ENCODE peak calls at places on chromosomes 12 and 14, in eight cellular contexts. N is hippocampal formation; L is stimulated activated naive CD4-positive, alpha-beta T cell treated with Interleukin-2 at 50 U/mL for 16 hours; Y is activated T-cell treated with anti-CD3 and anti-CD28 coated beads for 48 hours; O is CD4-positive, CD25-positive, alpha-beta regulatory T cell; F is fibroblast of the aortic adventitia; M is type B pancreatic cell; R is activated CD4-positive, CD25-positive, alpha-beta regulatory T cell. U is an unnamed sample.

GRCh38 chr14:77091518-77091917 is 6.5 kb upstream of the CIPC start:
- DNase-seq in N (no peak), L (no peak), Y (no peak), O (no peak), F (no peak), M (no peak), R (no peak), U (no peak)

GRCh38 chr12:99043319-99043914 is 398.3 kb downstream of the APAF1 start:
- DNase-seq in N (peak), L (peak), Y (peak), O (peak), F (peak), M (peak), R (no peak), U (peak)

GRCh38 chr12:13505224-13505623 is 308.7 kb downstream of the EMP1 start:
- DNase-seq in N (no peak), L (no peak), Y (no peak), O (no peak), F (no peak), M (no peak), R (no peak), U (no peak)

GRCh38 chr14:93185333-93185688 is 194 bp downstream of the LYSET start:
- DNase-seq in N (no peak), L (no peak), Y (no peak), O (no peak), F (peak), M (no peak), R (no peak), U (no peak)

GRCh38 chr14:33475623-33476022 is 475.3 kb downstream of the EGLN3 start:
- DNase-seq in N (peak), L (no peak), Y (peak), O (peak), F (peak), M (no peak), R (no peak), U (peak)

GRCh38 chr12:82430541-82431145 is 72.3 kb downstream of the METTL25 start:
- DNase-seq in N (no peak), L (no peak), Y (no peak), O (no peak), F (no peak), M (no peak), R (no peak), U (no peak)

GRCh38 chr12:11839093-11839641 is 189.7 kb downstream of the ETV6 start:
- DNase-seq in N (peak), L (no peak), Y (no peak), O (no peak), F (peak), M (no peak), R (no peak), U (no peak)

GRCh38 chr14:93137864-93138263 is 22.1 kb upstream of the ITPK1 start:
- DNase-seq in N (no peak), L (no peak), Y (no peak), O (no peak), F (no peak), M (no peak), R (no peak), U (no peak)

GRCh38 chr14:94346841-94347240 is 23.7 kb upstream of the SERPINA6 start:
- DNase-seq in N (no peak), L (no peak), Y (no peak), O (no peak), F (no peak), M (no peak), R (no peak), U (no peak)

GRCh38 chr12:39852346-39852745 is 232.7 kb upstream of the ABCD2 start:
- DNase-seq in N (no peak), L (no peak), Y (no peak), O (no peak), F (no peak), M (no peak), R (no peak), U (no peak)

U was measured in AG20443.